ENCODE peak calls at places on chromosomes 4 and X, in seven cellular contexts. One of them, this sample, is unnamed.

GRCh38 chr4:47195706-47196105 is 164.3 kb downstream of the GABRB1 start:
- DNase-seq in OCI-LY7: no peak
- DNase-seq in right atrium auricular region: no peak
- DNase-seq in CD8-positive, alpha-beta T cell: no peak
- DNase-seq in NB4: no peak
- DNase-seq in cardiac fibroblast: no peak
- DNase-seq in suprapubic skin: no peak
- DNase-seq in this sample: no peak

GRCh38 chr4:158912390-158913175 is 143.8 kb downstream of the FNIP2 start:
- DNase-seq in OCI-LY7: no peak
- DNase-seq in right atrium auricular region: no peak
- DNase-seq in CD8-positive, alpha-beta T cell: no peak
- DNase-seq in NB4: no peak
- DNase-seq in cardiac fibroblast: no peak
- DNase-seq in suprapubic skin: no peak
- DNase-seq in this sample: no peak

GRCh38 chr4:107120661-107121060 is 84.5 kb upstream of the DKK2 start:
- DNase-seq in OCI-LY7: no peak
- DNase-seq in right atrium auricular region: no peak
- DNase-seq in CD8-positive, alpha-beta T cell: no peak
- DNase-seq in NB4: no peak
- DNase-seq in cardiac fibroblast: peak; percentile 3
- DNase-seq in suprapubic skin: no peak
- DNase-seq in this sample: no peak

GRCh38 chrX:6735235-6735634 is 200.3 kb upstream of the VCX3A start:
- DNase-seq in OCI-LY7: no peak
- DNase-seq in right atrium auricular region: no peak
- DNase-seq in CD8-positive, alpha-beta T cell: no peak
- DNase-seq in NB4: no peak
- DNase-seq in cardiac fibroblast: no peak
- DNase-seq in suprapubic skin: no peak
- DNase-seq in this sample: no peak

GRCh38 chrX:37912797-37913196 is 65.4 kb upstream of the DYNLT3 start:
- DNase-seq in OCI-LY7: no peak
- DNase-seq in right atrium auricular region: no peak
- DNase-seq in CD8-positive, alpha-beta T cell: no peak
- DNase-seq in NB4: no peak
- DNase-seq in cardiac fibroblast: no peak
- DNase-seq in suprapubic skin: no peak
- DNase-seq in this sample: no peak

GRCh38 chr4:47690611-47691010 is 147.3 kb downstream of the CORIN start:
- DNase-seq in OCI-LY7: no peak
- DNase-seq in right atrium auricular region: no peak
- DNase-seq in CD8-positive, alpha-beta T cell: no peak
- DNase-seq in NB4: peak; percentile 9
- DNase-seq in cardiac fibroblast: no peak
- DNase-seq in suprapubic skin: no peak
- DNase-seq in this sample: no peak

GRCh38 chr4:69591374-69591773 is 48.1 kb downstream of the UGT2A2 start:
- DNase-seq in OCI-LY7: no peak
- DNase-seq in right atrium auricular region: no peak
- DNase-seq in CD8-positive, alpha-beta T cell: no peak
- DNase-seq in NB4: no peak
- DNase-seq in cardiac fibroblast: no peak
- DNase-seq in suprapubic skin: no peak
- DNase-seq in this sample: no peak

GRCh38 chr4:169460081-169460480 is 152.3 kb downstream of the NEK1 start:
- DNase-seq in OCI-LY7: no peak
- DNase-seq in right atrium auricular region: no peak
- DNase-seq in CD8-positive, alpha-beta T cell: no peak
- DNase-seq in NB4: no peak
- DNase-seq in cardiac fibroblast: no peak
- DNase-seq in suprapubic skin: no peak
- DNase-seq in this sample: no peak

GRCh38 chr4:107050525-107051135 is 14.5 kb upstream of the DKK2 start:
- DNase-seq in OCI-LY7: peak; percentile 7
- DNase-seq in right atrium auricular region: no peak
- DNase-seq in CD8-positive, alpha-beta T cell: no peak
- DNase-seq in NB4: peak; percentile 16
- DNase-seq in cardiac fibroblast: peak; percentile 16
- DNase-seq in suprapubic skin: no peak
- DNase-seq in this sample: no peak

GRCh38 chr4:144507309-144508101 is 138.5 kb upstream of the HHIP start:
- DNase-seq in OCI-LY7: no peak
- DNase-seq in right atrium auricular region: no peak
- DNase-seq in CD8-positive, alpha-beta T cell: no peak
- DNase-seq in NB4: no peak
- DNase-seq in cardiac fibroblast: no peak
- DNase-seq in suprapubic skin: no peak
- DNase-seq in this sample: no peak

GRCh38 chr4:141914746-141915145 is 278.4 kb downstream of the IL15 start:
- DNase-seq in OCI-LY7: no peak
- DNase-seq in right atrium auricular region: no peak
- DNase-seq in CD8-positive, alpha-beta T cell: no peak
- DNase-seq in NB4: no peak
- DNase-seq in cardiac fibroblast: no peak
- DNase-seq in suprapubic skin: no peak
- DNase-seq in this sample: no peak

GRCh38 chrX:53279296-53280237 is 1.8 kb downstream of the IQSEC2 start:
- DNase-seq in OCI-LY7: no peak
- DNase-seq in right atrium auricular region: no peak
- DNase-seq in CD8-positive, alpha-beta T cell: no peak
- DNase-seq in NB4: no peak
- DNase-seq in cardiac fibroblast: no peak
- DNase-seq in suprapubic skin: no peak
- DNase-seq in this sample: no peak

GRCh38 chr4:163553146-163553545 is 58.7 kb downstream of the TMA16 start:
- DNase-seq in OCI-LY7: no peak
- DNase-seq in right atrium auricular region: no peak
- DNase-seq in CD8-positive, alpha-beta T cell: no peak
- DNase-seq in NB4: no peak
- DNase-seq in cardiac fibroblast: no peak
- DNase-seq in suprapubic skin: no peak
- DNase-seq in this sample: no peak

GRCh38 chr4:163556650-163557391 is 62.3 kb downstream of the TMA16 start:
- DNase-seq in OCI-LY7: no peak
- DNase-seq in right atrium auricular region: no peak
- DNase-seq in CD8-positive, alpha-beta T cell: no peak
- DNase-seq in NB4: no peak
- DNase-seq in cardiac fibroblast: no peak
- DNase-seq in suprapubic skin: no peak
- DNase-seq in this sample: no peak

GRCh38 chr4:163554870-163555465 is 60.5 kb downstream of the TMA16 start:
- DNase-seq in OCI-LY7: peak; percentile 68
- DNase-seq in right atrium auricular region: no peak
- DNase-seq in CD8-positive, alpha-beta T cell: no peak
- DNase-seq in NB4: peak; percentile 32
- DNase-seq in cardiac fibroblast: peak; percentile 39
- DNase-seq in suprapubic skin: no peak
- DNase-seq in this sample: no peak

GRCh38 chr4:163558539-163559044 is 64.1 kb downstream of the TMA16 start:
- DNase-seq in OCI-LY7: peak; percentile 52
- DNase-seq in right atrium auricular region: no peak
- DNase-seq in CD8-positive, alpha-beta T cell: no peak
- DNase-seq in NB4: no peak
- DNase-seq in cardiac fibroblast: no peak
- DNase-seq in suprapubic skin: peak; percentile 59
- DNase-seq in this sample: no peak

DNA sequence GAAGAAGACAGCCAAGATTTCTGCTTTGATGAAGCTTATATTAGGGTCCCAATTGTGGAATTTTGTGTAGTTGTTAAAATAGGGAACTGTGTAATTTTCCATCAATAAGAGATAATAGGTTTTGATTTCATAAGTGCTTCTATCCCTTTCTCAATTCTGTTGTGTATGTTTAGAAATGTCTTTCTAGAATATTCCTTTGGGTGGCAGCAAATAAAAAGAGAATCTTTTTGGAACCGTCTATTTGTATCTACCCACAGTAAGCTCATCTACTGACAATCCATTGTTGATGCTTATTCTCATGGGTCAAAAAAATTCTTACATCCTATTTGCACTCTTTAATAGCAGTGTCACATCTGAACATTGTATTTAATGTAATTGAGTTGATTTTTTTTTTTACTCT is 61.7 kb downstream of the TMA16 start:
- DNase-seq in OCI-LY7: peak; percentile 70
- DNase-seq in right atrium auricular region: no peak
- DNase-seq in CD8-positive, alpha-beta T cell: no peak
- DNase-seq in NB4: no peak
- DNase-seq in cardiac fibroblast: no peak
- DNase-seq in suprapubic skin: no peak
- DNase-seq in this sample: no peak
- TF ChIP-seq CTCF in OCI-LY7: peak; percentile 83
- TF ChIP-seq CTCF in right atrium auricular region: peak; percentile 17
- TF ChIP-seq CTCF in CD8-positive, alpha-beta T cell: no peak
- TF ChIP-seq CTCF in NB4: no peak
- TF ChIP-seq CTCF in cardiac fibroblast: no peak
- TF ChIP-seq CTCF in suprapubic skin: no peak
- TF ChIP-seq CTCF in this sample: peak; percentile 34

DNA sequence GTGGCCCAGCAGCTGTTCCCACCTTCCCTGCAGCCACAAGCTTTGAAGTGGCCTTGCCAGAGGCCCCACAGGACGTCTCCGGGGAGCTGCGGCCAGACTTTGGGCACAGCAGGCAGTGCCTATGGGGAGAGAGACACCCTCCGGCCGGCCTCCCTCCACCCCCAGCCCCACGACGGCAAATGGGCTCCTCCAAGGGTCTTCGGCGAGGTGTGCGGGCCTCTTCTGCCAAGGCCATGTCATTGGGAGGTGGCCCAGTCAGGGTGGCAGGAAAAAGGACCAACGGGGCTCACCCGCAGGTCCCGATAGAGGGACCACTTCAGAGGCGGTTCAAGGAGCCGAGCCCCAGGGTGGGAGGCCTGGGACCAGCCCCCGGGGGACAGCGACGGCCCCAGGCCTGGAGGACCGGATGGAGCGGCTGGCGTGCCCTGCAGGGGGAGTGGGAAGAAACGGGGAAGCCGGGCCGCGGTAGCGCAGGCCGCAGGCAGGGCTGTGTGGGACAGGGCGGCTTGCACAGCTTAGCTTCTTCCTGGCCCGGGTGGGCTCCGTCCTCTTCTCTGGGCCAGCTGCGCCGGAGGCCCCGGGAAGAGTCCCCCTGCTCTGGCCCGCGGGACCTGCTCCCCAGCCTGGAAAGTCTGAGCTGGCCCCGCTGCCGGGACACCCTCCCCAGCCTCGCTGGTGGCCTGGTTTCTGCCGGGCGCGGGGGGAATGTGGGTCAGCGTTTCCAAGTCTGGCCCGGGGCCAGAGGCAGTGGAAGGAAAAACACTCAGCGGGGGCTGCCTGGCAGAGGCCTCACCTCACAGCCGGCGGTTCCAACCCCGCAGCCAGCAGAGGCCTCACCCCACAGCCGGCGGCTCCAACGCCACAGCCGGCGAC is 21.9 kb upstream of the SPON2 start:
- DNase-seq in OCI-LY7: no peak
- DNase-seq in right atrium auricular region: peak; percentile 77
- DNase-seq in CD8-positive, alpha-beta T cell: no peak
- DNase-seq in NB4: peak; percentile 85
- DNase-seq in cardiac fibroblast: no peak
- DNase-seq in suprapubic skin: peak; percentile 78
- DNase-seq in this sample: no peak
- TF ChIP-seq CTCF in OCI-LY7: no peak
- TF ChIP-seq CTCF in right atrium auricular region: no peak
- TF ChIP-seq CTCF in CD8-positive, alpha-beta T cell: no peak
- TF ChIP-seq CTCF in NB4: peak; percentile 23
- TF ChIP-seq CTCF in cardiac fibroblast: peak; percentile 14
- TF ChIP-seq CTCF in suprapubic skin: no peak
- TF ChIP-seq CTCF in this sample: no peak

GRCh38 chr4:21792736-21793135 is 155.8 kb downstream of the KCNIP4 start:
- DNase-seq in OCI-LY7: no peak
- DNase-seq in right atrium auricular region: no peak
- DNase-seq in CD8-positive, alpha-beta T cell: no peak
- DNase-seq in NB4: no peak
- DNase-seq in cardiac fibroblast: no peak
- DNase-seq in suprapubic skin: no peak
- DNase-seq in this sample: no peak

GRCh38 chr4:21795091-21795490 is 153.5 kb downstream of the KCNIP4 start:
- DNase-seq in OCI-LY7: no peak
- DNase-seq in right atrium auricular region: no peak
- DNase-seq in CD8-positive, alpha-beta T cell: peak; percentile 40
- DNase-seq in NB4: peak; percentile 17
- DNase-seq in cardiac fibroblast: peak; percentile 45
- DNase-seq in suprapubic skin: no peak
- DNase-seq in this sample: no peak

GRCh38 chr4:21790437-21791029 is 158.0 kb downstream of the KCNIP4 start:
- DNase-seq in OCI-LY7: peak; percentile 20
- DNase-seq in right atrium auricular region: no peak
- DNase-seq in CD8-positive, alpha-beta T cell: no peak
- DNase-seq in NB4: peak; percentile 51
- DNase-seq in cardiac fibroblast: peak; percentile 70
- DNase-seq in suprapubic skin: no peak
- DNase-seq in this sample: no peak
- TF ChIP-seq CTCF in OCI-LY7: peak; percentile 87
- TF ChIP-seq CTCF in right atrium auricular region: peak; percentile 67
- TF ChIP-seq CTCF in CD8-positive, alpha-beta T cell: peak; percentile 47
- TF ChIP-seq CTCF in NB4: no peak
- TF ChIP-seq CTCF in cardiac fibroblast: peak; percentile 23
- TF ChIP-seq CTCF in suprapubic skin: no peak
- TF ChIP-seq CTCF in this sample: peak; percentile 78

GRCh38 chr4:99998062-99998880 is 48.2 kb upstream of the H2AZ1 start:
- DNase-seq in OCI-LY7: peak; percentile 6
- DNase-seq in right atrium auricular region: no peak
- DNase-seq in CD8-positive, alpha-beta T cell: no peak
- DNase-seq in NB4: peak; percentile 12
- DNase-seq in cardiac fibroblast: peak; percentile 55
- DNase-seq in suprapubic skin: no peak
- DNase-seq in this sample: no peak
- TF ChIP-seq CTCF in OCI-LY7: peak; percentile 67
- TF ChIP-seq CTCF in right atrium auricular region: peak; percentile 45
- TF ChIP-seq CTCF in CD8-positive, alpha-beta T cell: no peak
- TF ChIP-seq CTCF in NB4: no peak
- TF ChIP-seq CTCF in cardiac fibroblast: peak; percentile 9
- TF ChIP-seq CTCF in suprapubic skin: no peak
- TF ChIP-seq CTCF in this sample: peak; percentile 46